ENCODE peak calls at places on chromosomes 12 and 14, in ten cellular contexts. One of them, this sample, is unnamed.

GRCh38 chr12:12542286-12542685 is 20.4 kb downstream of the DUSP16 start:
- DNase-seq in H7: no peak
- DNase-seq in anterior cingulate cortex: no peak
- DNase-seq in NCI-H1092 treated with DMSO at 0.1 percent for 48 hours: no peak
- DNase-seq in effector CD4-positive, alpha-beta T cell: no peak
- DNase-seq in memory B cell: no peak
- DNase-seq in central memory CD4-positive, alpha-beta T cell: no peak
- DNase-seq in T-helper 1 cell: no peak
- DNase-seq in GM04504: no peak
- DNase-seq in AG04449: no peak
- DNase-seq in this sample: no peak

GRCh38 chr12:121050725-121051124 is 11.7 kb upstream of the OASL start:
- DNase-seq in effector CD4-positive, alpha-beta T cell: no peak
- DNase-seq in central memory CD4-positive, alpha-beta T cell: no peak
- DNase-seq in NCI-H1092 treated with DMSO at 0.1 percent for 48 hours: no peak
- DNase-seq in anterior cingulate cortex: no peak
- DNase-seq in T-helper 1 cell: no peak
- DNase-seq in GM04504: no peak
- DNase-seq in H7: no peak
- DNase-seq in AG04449: no peak
- DNase-seq in memory B cell: no peak
- DNase-seq in this sample: no peak

GRCh38 chr14:65847065-65847847 is 434.7 kb downstream of the FUT8 start:
- DNase-seq in memory B cell: peak
- DNase-seq in NCI-H1092 treated with DMSO at 0.1 percent for 48 hours: no peak
- DNase-seq in H7: no peak
- DNase-seq in T-helper 1 cell: peak
- DNase-seq in effector CD4-positive, alpha-beta T cell: peak
- DNase-seq in AG04449: no peak
- DNase-seq in GM04504: no peak
- DNase-seq in central memory CD4-positive, alpha-beta T cell: peak
- DNase-seq in anterior cingulate cortex: no peak
- DNase-seq in this sample: no peak

GRCh38 chr14:102474934-102475333 is 34.6 kb downstream of the ANKRD9 start:
- DNase-seq in T-helper 1 cell: no peak
- DNase-seq in central memory CD4-positive, alpha-beta T cell: no peak
- DNase-seq in AG04449: no peak
- DNase-seq in effector CD4-positive, alpha-beta T cell: no peak
- DNase-seq in GM04504: peak
- DNase-seq in NCI-H1092 treated with DMSO at 0.1 percent for 48 hours: peak
- DNase-seq in anterior cingulate cortex: peak
- DNase-seq in memory B cell: no peak
- DNase-seq in H7: no peak
- DNase-seq in this sample: peak

GRCh38 chr12:70670948-70671347 is 33.7 kb upstream of the PTPRB start:
- DNase-seq in anterior cingulate cortex: no peak
- DNase-seq in T-helper 1 cell: no peak
- DNase-seq in AG04449: no peak
- DNase-seq in central memory CD4-positive, alpha-beta T cell: no peak
- DNase-seq in effector CD4-positive, alpha-beta T cell: no peak
- DNase-seq in memory B cell: no peak
- DNase-seq in NCI-H1092 treated with DMSO at 0.1 percent for 48 hours: no peak
- DNase-seq in GM04504: no peak
- DNase-seq in H7: no peak
- DNase-seq in this sample: no peak

GRCh38 chr12:114884535-114884934 is 200.6 kb upstream of the TBX3 start:
- DNase-seq in anterior cingulate cortex: no peak
- DNase-seq in memory B cell: no peak
- DNase-seq in effector CD4-positive, alpha-beta T cell: no peak
- DNase-seq in H7: no peak
- DNase-seq in NCI-H1092 treated with DMSO at 0.1 percent for 48 hours: no peak
- DNase-seq in GM04504: no peak
- DNase-seq in central memory CD4-positive, alpha-beta T cell: no peak
- DNase-seq in T-helper 1 cell: no peak
- DNase-seq in AG04449: no peak
- DNase-seq in this sample: no peak

GRCh38 chr12:124278389-124279101 is 16.3 kb upstream of the RFLNA start:
- DNase-seq in central memory CD4-positive, alpha-beta T cell: no peak
- DNase-seq in NCI-H1092 treated with DMSO at 0.1 percent for 48 hours: peak
- DNase-seq in anterior cingulate cortex: peak
- DNase-seq in AG04449: no peak
- DNase-seq in T-helper 1 cell: no peak
- DNase-seq in GM04504: no peak
- DNase-seq in memory B cell: no peak
- DNase-seq in effector CD4-positive, alpha-beta T cell: no peak
- DNase-seq in H7: no peak
- DNase-seq in this sample: no peak

GRCh38 chr12:38316391-38317129 is at the start of gene ALG10B:
- DNase-seq in GM04504: peak
- DNase-seq in AG04449: peak
- DNase-seq in anterior cingulate cortex: peak
- DNase-seq in memory B cell: peak
- DNase-seq in NCI-H1092 treated with DMSO at 0.1 percent for 48 hours: peak
- DNase-seq in H7: peak
- DNase-seq in effector CD4-positive, alpha-beta T cell: peak
- DNase-seq in central memory CD4-positive, alpha-beta T cell: peak
- DNase-seq in T-helper 1 cell: peak
- DNase-seq in this sample: peak

GRCh38 chr12:100114574-100114973 is 28.1 kb downstream of the BLTP3B start:
- DNase-seq in central memory CD4-positive, alpha-beta T cell: no peak
- DNase-seq in memory B cell: no peak
- DNase-seq in anterior cingulate cortex: no peak
- DNase-seq in NCI-H1092 treated with DMSO at 0.1 percent for 48 hours: no peak
- DNase-seq in GM04504: peak
- DNase-seq in T-helper 1 cell: no peak
- DNase-seq in H7: no peak
- DNase-seq in AG04449: no peak
- DNase-seq in effector CD4-positive, alpha-beta T cell: no peak
- DNase-seq in this sample: no peak

GRCh38 chr12:55700255-55701018 is 7.3 kb downstream of the ITGA7 start:
- DNase-seq in anterior cingulate cortex: no peak
- DNase-seq in H7: no peak
- DNase-seq in T-helper 1 cell: no peak
- DNase-seq in memory B cell: no peak
- DNase-seq in central memory CD4-positive, alpha-beta T cell: no peak
- DNase-seq in GM04504: no peak
- DNase-seq in AG04449: no peak
- DNase-seq in NCI-H1092 treated with DMSO at 0.1 percent for 48 hours: no peak
- DNase-seq in effector CD4-positive, alpha-beta T cell: no peak
- DNase-seq in this sample: no peak